ENCODE peak calls at places on chromosomes 6 and 20, in five cellular contexts. Y is adipocyte, X is dorsolateral prefrontal cortex, U is fibroblast of pulmonary artery, T is NCI-H774. Z is an unnamed sample.

GRCh38 chr6:144899161-144899560 is 614.0 kb downstream of the UTRN start:
- DNase-seq in U (peak; percentile 56), X (no peak), Y (peak; percentile 89), T (no peak), Z (no peak)

GRCh38 chr6:7154341-7155139 is 46.8 kb downstream of the RREB1 start:
- DNase-seq in U (no peak), T (no peak), Y (no peak), X (no peak), Z (no peak)

GRCh38 chr6:73062121-73062520 is 163.2 kb downstream of the KHDC1L start:
- DNase-seq in T (no peak), X (no peak), U (no peak), Y (peak; percentile 28), Z (no peak)

GRCh38 chr20:34951652-34952051 is 4.0 kb downstream of the GSS start:
- DNase-seq in U (no peak), T (no peak), Y (no peak), X (no peak), Z (no peak)

GRCh38 chr6:146290589-146290901 is 253.1 kb upstream of the RAB32 start:
- DNase-seq in U (no peak), T (no peak), X (no peak), Y (no peak), Z (no peak)

GRCh38 chr20:2006452-2007381 is 12.9 kb upstream of the PDYN start:
- DNase-seq in T (no peak), U (peak; percentile 54), X (no peak), Y (peak; percentile 65), Z (no peak)

GRCh38 chr6:72084992-72085569 is 198.7 kb downstream of the RIMS1 start:
- DNase-seq in Y (peak; percentile 76), U (peak; percentile 44), T (peak; percentile 7), X (no peak), Z (no peak)

GRCh38 chr6:168158280-168158979 is 79.4 kb upstream of the FRMD1 start:
- DNase-seq in T (peak; percentile 80), Y (no peak), U (no peak), X (no peak), Z (no peak)

GRCh38 chr20:5504061-5504739 is 187.4 kb upstream of the PROKR2 start:
- DNase-seq in U (peak; percentile 53), T (peak; percentile 7), Y (peak; percentile 64), X (peak; percentile 75), Z (peak; percentile 71)

GRCh38 chr6:148608211-148608951 is 138.4 kb upstream of the UST start:
- DNase-seq in Y (no peak), X (no peak), T (no peak), U (peak; percentile 39), Z (no peak)

GRCh38 chr6:162481938-162482337 is 245.6 kb downstream of the PRKN start:
- DNase-seq in U (no peak), X (no peak), Y (no peak), T (no peak), Z (no peak)

GRCh38 chr20:49672109-49672681 is 41.5 kb downstream of the B4GALT5 start:
- DNase-seq in U (no peak), T (no peak), Y (no peak), X (no peak), Z (no peak)

GRCh38 chr6:150392452-150393220 is 23.8 kb downstream of the IYD start:
- DNase-seq in T (no peak), U (no peak), Y (no peak), X (no peak), Z (no peak)

Z was measured in aorta.